ENCODE peak calls at places on chromosomes 5 and 9, in nine cellular contexts. L is A673, C is cardiac fibroblast, U is thyroid gland, Q is SK-N-SH, J is nephron progenitor cell, W is B cell, V is lung, D is ovary. B is an unnamed sample.

GRCh38 chr9:123742009-123742767 is 187.7 kb downstream of the DENND1A start:
- DNase-seq in C (peak), J (no peak), D (peak), W (no peak), Q (no peak), V (no peak), L (no peak), U (peak), B (no peak)

GRCh38 chr5:29758986-29759421 is 1434.5 kb upstream of the CDH6 start:
- DNase-seq in U (no peak), Q (no peak), J (peak), D (no peak), L (peak), V (no peak), C (no peak), W (no peak), B (no peak)

GRCh38 chr5:95962785-95963184 is 1.1 kb upstream of the ELL2 start:
- DNase-seq in C (no peak), U (no peak), W (no peak), V (no peak), Q (no peak), L (peak), D (no peak), J (no peak), B (no peak)

GRCh38 chr5:27568811-27569210 is 530.4 kb upstream of the CDH9 start:
- DNase-seq in L (no peak), W (no peak), Q (no peak), D (no peak), V (no peak), U (no peak), C (peak), J (no peak), B (no peak)

GRCh38 chr9:34630402-34631154 is 1.7 kb upstream of the ARID3C start:
- DNase-seq in W (no peak), V (no peak), U (no peak), Q (no peak), L (no peak), C (no peak), J (no peak), D (no peak), B (no peak)

GRCh38 chr9:84403288-84403687 is 62.7 kb upstream of the SLC28A3 start:
- DNase-seq in W (no peak), J (no peak), U (no peak), Q (no peak), C (no peak), V (no peak), L (no peak), D (no peak), B (no peak)

GRCh38 chr5:151250346-151251000 is 2.5 kb upstream of the GM2A start:
- DNase-seq in W (no peak), L (no peak), V (no peak), C (no peak), D (no peak), Q (no peak), J (no peak), U (no peak), B (no peak)

GRCh38 chr5:11396867-11397266 is 507.4 kb downstream of the CTNND2 start:
- DNase-seq in Q (no peak), C (no peak), L (no peak), U (no peak), D (no peak), J (no peak), V (no peak), W (no peak), B (no peak)

GRCh38 chr5:87076931-87077330 is 190.8 kb upstream of the RASA1 start:
- DNase-seq in V (no peak), Q (no peak), J (no peak), D (no peak), L (no peak), W (no peak), C (no peak), U (no peak), B (no peak)

GRCh38 chr5:14115323-14115895 is 27.7 kb upstream of the TRIO start:
- DNase-seq in D (no peak), V (no peak), J (no peak), U (no peak), W (no peak), Q (no peak), L (no peak), C (no peak), B (no peak)

GRCh38 chr9:96293481-96293880 is 8.5 kb downstream of the HSD17B3 start:
- DNase-seq in J (no peak), U (no peak), V (no peak), C (peak), Q (no peak), L (peak), W (no peak), D (no peak), B (no peak)

GRCh38 chr5:8633706-8634105 is 764.8 kb downstream of the MTRR start:
- DNase-seq in D (no peak), U (no peak), Q (no peak), V (no peak), J (no peak), W (no peak), L (peak), C (peak), B (no peak)

GRCh38 chr9:111034573-111035539 is 3.4 kb downstream of the LPAR1 start:
- DNase-seq in J (no peak), U (no peak), W (no peak), C (peak), V (no peak), Q (no peak), L (no peak), D (no peak), B (no peak)

GRCh38 chr5:117488976-117489500 is 914.4 kb upstream of the SEMA6A start:
- DNase-seq in U (no peak), J (no peak), Q (no peak), L (no peak), V (no peak), W (no peak), D (no peak), C (no peak), B (no peak)

DNA sequence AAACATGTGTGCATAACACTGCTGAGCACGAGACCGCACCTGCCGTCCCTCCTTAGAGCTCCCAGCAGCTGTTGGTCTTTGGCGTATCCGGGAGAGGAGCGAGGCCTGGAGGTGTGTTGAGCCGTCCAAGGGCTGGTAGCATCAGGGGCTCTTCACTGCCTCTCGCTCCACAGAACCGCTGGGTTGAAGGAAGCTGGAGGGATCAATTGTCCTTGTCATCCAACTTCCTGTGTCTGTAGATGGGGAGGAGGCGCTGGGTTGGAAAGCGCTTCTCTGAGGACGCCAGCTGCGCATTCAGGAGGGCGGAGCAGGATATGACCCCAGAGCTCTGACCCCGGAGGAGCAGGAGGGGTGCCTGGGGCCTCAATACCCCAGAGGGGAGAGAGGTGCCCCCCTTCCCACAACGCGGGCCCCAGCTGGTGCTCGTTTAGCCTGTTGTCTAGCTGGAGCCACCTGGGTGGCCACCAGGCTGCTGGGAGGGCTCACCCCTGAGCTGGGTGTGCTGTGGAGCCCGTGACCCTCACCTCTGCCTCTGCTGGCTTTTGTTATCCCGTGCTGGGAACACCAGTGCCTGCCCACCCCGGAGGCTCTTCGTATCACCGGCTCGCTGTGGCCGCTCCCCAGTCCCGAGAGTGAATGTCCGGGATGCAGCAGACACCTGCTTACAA is 2.0 kb upstream of the DBH start:
- DNase-seq in L (no peak), U (no peak), W (no peak), V (no peak), D (no peak), C (no peak), Q (no peak), J (peak), B (no peak)
- TF ChIP-seq CTCF in L (no peak), U (no peak), W (no peak), V (no peak), D (no peak), C (no peak), Q (no peak), J (no peak), B (no peak)

DNA sequence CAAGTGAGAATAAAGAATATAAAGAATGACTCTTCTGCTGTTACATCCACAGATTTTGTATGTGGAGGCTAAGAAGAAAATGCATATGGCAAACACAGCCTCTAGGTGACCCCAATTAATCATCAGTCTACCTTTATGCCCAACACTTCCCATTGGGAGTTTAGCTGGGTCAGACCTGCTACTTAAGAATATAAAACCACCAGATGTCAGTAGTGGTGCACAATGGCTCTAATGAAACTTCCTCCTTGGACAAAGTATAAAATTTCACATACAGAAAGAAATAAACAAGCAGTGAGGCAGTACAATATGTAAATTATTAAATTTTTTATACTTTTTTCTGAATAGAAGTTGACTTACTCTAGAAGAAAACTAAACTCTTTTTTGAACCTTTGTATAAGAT is 539.9 kb downstream of the BRINP1 start:
- DNase-seq in Q (peak), U (no peak), D (no peak), L (no peak), W (no peak), V (no peak), C (no peak), J (no peak), B (no peak)
- TF ChIP-seq CTCF in Q (no peak), U (no peak), D (no peak), L (no peak), W (no peak), V (no peak), C (no peak), J (peak), B (no peak)

GRCh38 chr5:108924457-108924961 is 176.8 kb downstream of the FER start:
- DNase-seq in L (peak), V (no peak), D (no peak), U (no peak), W (no peak), J (no peak), C (no peak), Q (no peak), B (no peak)

GRCh38 chr5:108917596-108917995 is 169.9 kb downstream of the FER start:
- DNase-seq in Q (no peak), W (no peak), J (no peak), D (no peak), L (no peak), C (no peak), V (no peak), U (no peak), B (no peak)

GRCh38 chr5:108925073-108925472 is 177.4 kb downstream of the FER start:
- DNase-seq in V (no peak), U (no peak), Q (no peak), D (no peak), C (no peak), L (no peak), W (no peak), J (no peak), B (no peak)

GRCh38 chr5:108919591-108920326 is 172.1 kb downstream of the FER start:
- DNase-seq in V (no peak), L (peak), J (no peak), U (no peak), Q (no peak), D (no peak), C (no peak), W (no peak), B (peak)
- TF ChIP-seq CTCF in V (no peak), L (peak), J (no peak), U (no peak), Q (peak), D (no peak), C (peak), W (peak), B (peak)

GRCh38 chr9:131407717-131408195 is 13.9 kb downstream of the PRRC2B start:
- DNase-seq in J (no peak), U (peak), W (no peak), V (peak), Q (no peak), D (peak), C (peak), L (peak), B (no peak)
- TF ChIP-seq CTCF in J (no peak), U (no peak), W (no peak), V (peak), Q (peak), D (no peak), C (peak), L (peak), B (no peak)

GRCh38 chr5:133384903-133385302 is 227.4 kb downstream of the FSTL4 start:
- DNase-seq in J (no peak), Q (no peak), L (no peak), C (no peak), U (no peak), W (no peak), V (no peak), D (no peak), B (no peak)
- TF ChIP-seq CTCF in J (no peak), Q (no peak), L (no peak), C (no peak), U (no peak), W (no peak), V (no peak), D (no peak), B (no peak)

GRCh38 chr9:121023064-121023463 is 27.0 kb downstream of the C5 start:
- DNase-seq in U (no peak), Q (peak), L (peak), J (no peak), V (no peak), C (peak), W (no peak), D (no peak), B (peak)
- TF ChIP-seq CTCF in U (no peak), Q (peak), L (no peak), J (peak), V (no peak), C (peak), W (no peak), D (no peak), B (no peak)